ENCODE peak calls at places on chromosome 1, in four cellular contexts. One of them, this sample, is unnamed.

GRCh38 chr1:204261266-204261665 is 47.5 kb upstream of the GOLT1A start:
- DNase-seq in kidney glomerular epithelial cell: no peak
- DNase-seq in mesothelial cell of epicardium: no peak
- DNase-seq in activated CD4-positive, alpha-beta T cell treated with anti-CD3 and anti-CD28 coated beads, Interleukin-2, amount 50 U/mL, for 1 hour: no peak
- DNase-seq in this sample: no peak

GRCh38 chr1:161905269-161905884 is 118.3 kb downstream of the OLFML2B start:
- DNase-seq in mesothelial cell of epicardium: no peak
- DNase-seq in activated CD4-positive, alpha-beta T cell treated with anti-CD3 and anti-CD28 coated beads, Interleukin-2, amount 50 U/mL, for 1 hour: peak
- DNase-seq in kidney glomerular epithelial cell: peak
- DNase-seq in this sample: peak

GRCh38 chr1:42927920-42928505 is 30.7 kb downstream of the SLC2A1 start:
- DNase-seq in kidney glomerular epithelial cell: no peak
- DNase-seq in activated CD4-positive, alpha-beta T cell treated with anti-CD3 and anti-CD28 coated beads, Interleukin-2, amount 50 U/mL, for 1 hour: no peak
- DNase-seq in mesothelial cell of epicardium: no peak
- DNase-seq in this sample: no peak

GRCh38 chr1:39453603-39454002 is 37.8 kb upstream of the BMP8A start:
- DNase-seq in mesothelial cell of epicardium: no peak
- DNase-seq in kidney glomerular epithelial cell: no peak
- DNase-seq in activated CD4-positive, alpha-beta T cell treated with anti-CD3 and anti-CD28 coated beads, Interleukin-2, amount 50 U/mL, for 1 hour: no peak
- DNase-seq in this sample: no peak

GRCh38 chr1:110495926-110496600 is 22.9 kb downstream of the KCNA10 start:
- DNase-seq in activated CD4-positive, alpha-beta T cell treated with anti-CD3 and anti-CD28 coated beads, Interleukin-2, amount 50 U/mL, for 1 hour: peak
- DNase-seq in mesothelial cell of epicardium: peak
- DNase-seq in kidney glomerular epithelial cell: peak
- DNase-seq in this sample: peak

GRCh38 chr1:11657654-11658053 is 3.0 kb downstream of the FBXO44 start:
- DNase-seq in kidney glomerular epithelial cell: no peak
- DNase-seq in activated CD4-positive, alpha-beta T cell treated with anti-CD3 and anti-CD28 coated beads, Interleukin-2, amount 50 U/mL, for 1 hour: no peak
- DNase-seq in mesothelial cell of epicardium: no peak
- DNase-seq in this sample: no peak

GRCh38 chr1:16628361-16629111 is 15.2 kb upstream of the NBPF1 start:
- DNase-seq in mesothelial cell of epicardium: no peak
- DNase-seq in kidney glomerular epithelial cell: no peak
- DNase-seq in activated CD4-positive, alpha-beta T cell treated with anti-CD3 and anti-CD28 coated beads, Interleukin-2, amount 50 U/mL, for 1 hour: no peak
- DNase-seq in this sample: no peak

GRCh38 chr1:229266269-229266668 is 4.6 kb upstream of the RAB4A start:
- DNase-seq in kidney glomerular epithelial cell: no peak
- DNase-seq in activated CD4-positive, alpha-beta T cell treated with anti-CD3 and anti-CD28 coated beads, Interleukin-2, amount 50 U/mL, for 1 hour: no peak
- DNase-seq in mesothelial cell of epicardium: no peak
- DNase-seq in this sample: no peak

GRCh38 chr1:18108313-18109057 is 887 bp downstream of the IGSF21 start:
- DNase-seq in activated CD4-positive, alpha-beta T cell treated with anti-CD3 and anti-CD28 coated beads, Interleukin-2, amount 50 U/mL, for 1 hour: no peak
- DNase-seq in mesothelial cell of epicardium: no peak
- DNase-seq in kidney glomerular epithelial cell: no peak
- DNase-seq in this sample: no peak

GRCh38 chr1:226603030-226603960 is 54.7 kb downstream of the STUM start:
- DNase-seq in mesothelial cell of epicardium: no peak
- DNase-seq in kidney glomerular epithelial cell: no peak
- DNase-seq in activated CD4-positive, alpha-beta T cell treated with anti-CD3 and anti-CD28 coated beads, Interleukin-2, amount 50 U/mL, for 1 hour: no peak
- DNase-seq in this sample: no peak

GRCh38 chr1:230503741-230504140 is 77.6 kb upstream of the PGBD5 start:
- DNase-seq in activated CD4-positive, alpha-beta T cell treated with anti-CD3 and anti-CD28 coated beads, Interleukin-2, amount 50 U/mL, for 1 hour: no peak
- DNase-seq in mesothelial cell of epicardium: no peak
- DNase-seq in kidney glomerular epithelial cell: no peak
- DNase-seq in this sample: no peak

GRCh38 chr1:33654267-33654832 is 181.9 kb downstream of the ZSCAN20 start:
- DNase-seq in activated CD4-positive, alpha-beta T cell treated with anti-CD3 and anti-CD28 coated beads, Interleukin-2, amount 50 U/mL, for 1 hour: no peak
- DNase-seq in kidney glomerular epithelial cell: no peak
- DNase-seq in mesothelial cell of epicardium: no peak
- DNase-seq in this sample: no peak

GRCh38 chr1:37085393-37085792 is 51.1 kb upstream of the GRIK3 start:
- DNase-seq in kidney glomerular epithelial cell: no peak
- DNase-seq in activated CD4-positive, alpha-beta T cell treated with anti-CD3 and anti-CD28 coated beads, Interleukin-2, amount 50 U/mL, for 1 hour: no peak
- DNase-seq in mesothelial cell of epicardium: no peak
- DNase-seq in this sample: no peak

GRCh38 chr1:23865543-23865930 is 2.6 kb downstream of the FUCA1 start:
- DNase-seq in activated CD4-positive, alpha-beta T cell treated with anti-CD3 and anti-CD28 coated beads, Interleukin-2, amount 50 U/mL, for 1 hour: no peak
- DNase-seq in mesothelial cell of epicardium: no peak
- DNase-seq in kidney glomerular epithelial cell: peak
- DNase-seq in this sample: no peak

GRCh38 chr1:116694524-116694923 is 27.0 kb upstream of the IGSF3 start:
- DNase-seq in mesothelial cell of epicardium: no peak
- DNase-seq in kidney glomerular epithelial cell: no peak
- DNase-seq in activated CD4-positive, alpha-beta T cell treated with anti-CD3 and anti-CD28 coated beads, Interleukin-2, amount 50 U/mL, for 1 hour: no peak
- DNase-seq in this sample: no peak

GRCh38 chr1:53142226-53142853 is at the start of gene SLC1A7:
- DNase-seq in mesothelial cell of epicardium: no peak
- DNase-seq in activated CD4-positive, alpha-beta T cell treated with anti-CD3 and anti-CD28 coated beads, Interleukin-2, amount 50 U/mL, for 1 hour: no peak
- DNase-seq in kidney glomerular epithelial cell: no peak
- DNase-seq in this sample: no peak

GRCh38 chr1:204443260-204443619 is 31.6 kb upstream of the PPP1R15B start:
- DNase-seq in kidney glomerular epithelial cell: no peak
- DNase-seq in mesothelial cell of epicardium: no peak
- DNase-seq in activated CD4-positive, alpha-beta T cell treated with anti-CD3 and anti-CD28 coated beads, Interleukin-2, amount 50 U/mL, for 1 hour: no peak
- DNase-seq in this sample: no peak

GRCh38 chr1:241605146-241605805 is 34.9 kb downstream of the CHML start:
- DNase-seq in mesothelial cell of epicardium: no peak
- DNase-seq in kidney glomerular epithelial cell: no peak
- DNase-seq in activated CD4-positive, alpha-beta T cell treated with anti-CD3 and anti-CD28 coated beads, Interleukin-2, amount 50 U/mL, for 1 hour: no peak
- DNase-seq in this sample: no peak

GRCh38 chr1:32798191-32798590 is 19.0 kb downstream of the YARS1 start:
- DNase-seq in mesothelial cell of epicardium: no peak
- DNase-seq in activated CD4-positive, alpha-beta T cell treated with anti-CD3 and anti-CD28 coated beads, Interleukin-2, amount 50 U/mL, for 1 hour: no peak
- DNase-seq in kidney glomerular epithelial cell: no peak
- DNase-seq in this sample: no peak

GRCh38 chr1:9388628-9389184 is 96.0 kb downstream of the SPSB1 start:
- DNase-seq in activated CD4-positive, alpha-beta T cell treated with anti-CD3 and anti-CD28 coated beads, Interleukin-2, amount 50 U/mL, for 1 hour: no peak
- DNase-seq in mesothelial cell of epicardium: no peak
- DNase-seq in kidney glomerular epithelial cell: no peak
- DNase-seq in this sample: no peak

GRCh38 chr1:247077234-247077633 is 1.4 kb downstream of the ZNF670 start:
- DNase-seq in kidney glomerular epithelial cell: peak
- DNase-seq in mesothelial cell of epicardium: no peak
- DNase-seq in activated CD4-positive, alpha-beta T cell treated with anti-CD3 and anti-CD28 coated beads, Interleukin-2, amount 50 U/mL, for 1 hour: no peak
- DNase-seq in this sample: no peak

GRCh38 chr1:53601031-53601745 is 137.8 kb downstream of the GLIS1 start:
- DNase-seq in activated CD4-positive, alpha-beta T cell treated with anti-CD3 and anti-CD28 coated beads, Interleukin-2, amount 50 U/mL, for 1 hour: no peak
- DNase-seq in mesothelial cell of epicardium: no peak
- DNase-seq in kidney glomerular epithelial cell: no peak
- DNase-seq in this sample: no peak

GRCh38 chr1:172999349-172999748 is 51.4 kb downstream of the TNFSF18 start:
- DNase-seq in activated CD4-positive, alpha-beta T cell treated with anti-CD3 and anti-CD28 coated beads, Interleukin-2, amount 50 U/mL, for 1 hour: no peak
- DNase-seq in kidney glomerular epithelial cell: no peak
- DNase-seq in mesothelial cell of epicardium: no peak
- DNase-seq in this sample: no peak

GRCh38 chr1:51293898-51294515 is 36.4 kb downstream of the TTC39A start:
- DNase-seq in mesothelial cell of epicardium: no peak
- DNase-seq in activated CD4-positive, alpha-beta T cell treated with anti-CD3 and anti-CD28 coated beads, Interleukin-2, amount 50 U/mL, for 1 hour: no peak
- DNase-seq in kidney glomerular epithelial cell: no peak
- DNase-seq in this sample: no peak

GRCh38 chr1:24896596-24897262 is 33.3 kb downstream of the RUNX3 start:
- DNase-seq in kidney glomerular epithelial cell: no peak
- DNase-seq in mesothelial cell of epicardium: no peak
- DNase-seq in activated CD4-positive, alpha-beta T cell treated with anti-CD3 and anti-CD28 coated beads, Interleukin-2, amount 50 U/mL, for 1 hour: no peak
- DNase-seq in this sample: no peak

GRCh38 chr1:88175631-88176226 is 508.3 kb upstream of the PKN2 start:
- DNase-seq in mesothelial cell of epicardium: no peak
- DNase-seq in kidney glomerular epithelial cell: peak
- DNase-seq in activated CD4-positive, alpha-beta T cell treated with anti-CD3 and anti-CD28 coated beads, Interleukin-2, amount 50 U/mL, for 1 hour: no peak
- DNase-seq in this sample: no peak

GRCh38 chr1:29120955-29121485 is 2.7 kb downstream of the TMEM200B start:
- DNase-seq in activated CD4-positive, alpha-beta T cell treated with anti-CD3 and anti-CD28 coated beads, Interleukin-2, amount 50 U/mL, for 1 hour: peak
- DNase-seq in mesothelial cell of epicardium: no peak
- DNase-seq in kidney glomerular epithelial cell: no peak
- DNase-seq in this sample: peak

GRCh38 chr1:2316451-2316940 is 74.9 kb downstream of the MORN1 start:
- DNase-seq in mesothelial cell of epicardium: no peak
- DNase-seq in activated CD4-positive, alpha-beta T cell treated with anti-CD3 and anti-CD28 coated beads, Interleukin-2, amount 50 U/mL, for 1 hour: no peak
- DNase-seq in kidney glomerular epithelial cell: no peak
- DNase-seq in this sample: no peak

GRCh38 chr1:154541231-154541630 is 17.2 kb downstream of the UBE2Q1 start:
- DNase-seq in activated CD4-positive, alpha-beta T cell treated with anti-CD3 and anti-CD28 coated beads, Interleukin-2, amount 50 U/mL, for 1 hour: no peak
- DNase-seq in kidney glomerular epithelial cell: no peak
- DNase-seq in mesothelial cell of epicardium: no peak
- DNase-seq in this sample: no peak

GRCh38 chr1:96756789-96757188 is 35.2 kb downstream of the PTBP2 start:
- DNase-seq in activated CD4-positive, alpha-beta T cell treated with anti-CD3 and anti-CD28 coated beads, Interleukin-2, amount 50 U/mL, for 1 hour: no peak
- DNase-seq in mesothelial cell of epicardium: no peak
- DNase-seq in kidney glomerular epithelial cell: no peak
- DNase-seq in this sample: no peak

GRCh38 chr1:221098462-221099406 is 219.5 kb downstream of the HLX start:
- DNase-seq in activated CD4-positive, alpha-beta T cell treated with anti-CD3 and anti-CD28 coated beads, Interleukin-2, amount 50 U/mL, for 1 hour: no peak
- DNase-seq in mesothelial cell of epicardium: no peak
- DNase-seq in kidney glomerular epithelial cell: no peak
- DNase-seq in this sample: no peak

GRCh38 chr1:33244143-33244808 is 12.0 kb upstream of the ZNF362 start:
- DNase-seq in mesothelial cell of epicardium: no peak
- DNase-seq in activated CD4-positive, alpha-beta T cell treated with anti-CD3 and anti-CD28 coated beads, Interleukin-2, amount 50 U/mL, for 1 hour: no peak
- DNase-seq in kidney glomerular epithelial cell: no peak
- DNase-seq in this sample: no peak

GRCh38 chr1:109040627-109041613 is 982 bp downstream of the WDR47 start:
- DNase-seq in kidney glomerular epithelial cell: no peak
- DNase-seq in activated CD4-positive, alpha-beta T cell treated with anti-CD3 and anti-CD28 coated beads, Interleukin-2, amount 50 U/mL, for 1 hour: peak
- DNase-seq in mesothelial cell of epicardium: peak
- DNase-seq in this sample: no peak

GRCh38 chr1:69246721-69247120 is 321.0 kb upstream of the LRRC7 start:
- DNase-seq in mesothelial cell of epicardium: no peak
- DNase-seq in activated CD4-positive, alpha-beta T cell treated with anti-CD3 and anti-CD28 coated beads, Interleukin-2, amount 50 U/mL, for 1 hour: no peak
- DNase-seq in kidney glomerular epithelial cell: no peak
- DNase-seq in this sample: no peak

GRCh38 chr1:225863167-225863566 is 19.0 kb downstream of the TMEM63A start:
- DNase-seq in mesothelial cell of epicardium: no peak
- DNase-seq in activated CD4-positive, alpha-beta T cell treated with anti-CD3 and anti-CD28 coated beads, Interleukin-2, amount 50 U/mL, for 1 hour: no peak
- DNase-seq in kidney glomerular epithelial cell: no peak
- DNase-seq in this sample: no peak